ENCODE peak calls at places on chromosomes 5 and 9, in six cellular contexts. One of them, this sample, is unnamed.

GRCh38 chr5:108762660-108763059 is 15.0 kb downstream of the FER start:
- DNase-seq in neuronal stem cell: no peak
- DNase-seq in mesenchymal stem cell: no peak
- DNase-seq in IMR-90: no peak
- DNase-seq in trophoblast cell: no peak
- DNase-seq in H1: no peak
- DNase-seq in this sample: no peak

GRCh38 chr5:39992617-39993203 is 567.9 kb upstream of the DAB2 start:
- DNase-seq in neuronal stem cell: no peak
- DNase-seq in mesenchymal stem cell: no peak
- DNase-seq in IMR-90: no peak
- DNase-seq in trophoblast cell: no peak
- DNase-seq in H1: no peak
- DNase-seq in this sample: no peak

GRCh38 chr5:95110112-95110511 is 174.8 kb downstream of the MCTP1 start:
- DNase-seq in neuronal stem cell: no peak
- DNase-seq in mesenchymal stem cell: no peak
- DNase-seq in IMR-90: no peak
- DNase-seq in trophoblast cell: no peak
- DNase-seq in H1: no peak
- DNase-seq in this sample: no peak

GRCh38 chr5:106699198-106699597 is 971.5 kb downstream of the EFNA5 start:
- DNase-seq in neuronal stem cell: no peak
- DNase-seq in mesenchymal stem cell: no peak
- DNase-seq in IMR-90: no peak
- DNase-seq in trophoblast cell: no peak
- DNase-seq in H1: peak
- DNase-seq in this sample: peak

GRCh38 chr9:31272456-31273295 is 1111.8 kb upstream of the ACO1 start:
- DNase-seq in neuronal stem cell: no peak
- DNase-seq in mesenchymal stem cell: no peak
- DNase-seq in IMR-90: no peak
- DNase-seq in trophoblast cell: peak
- DNase-seq in H1: no peak
- DNase-seq in this sample: no peak

GRCh38 chr5:61652916-61653315 is 320.9 kb downstream of the ZSWIM6 start:
- DNase-seq in neuronal stem cell: no peak
- DNase-seq in mesenchymal stem cell: no peak
- DNase-seq in IMR-90: no peak
- DNase-seq in trophoblast cell: no peak
- DNase-seq in H1: no peak
- DNase-seq in this sample: no peak

GRCh38 chr5:150206780-150207115 is 16.9 kb downstream of the SLC6A7 start:
- DNase-seq in neuronal stem cell: no peak
- DNase-seq in mesenchymal stem cell: no peak
- DNase-seq in IMR-90: no peak
- DNase-seq in trophoblast cell: no peak
- DNase-seq in H1: no peak
- DNase-seq in this sample: no peak

GRCh38 chr5:24621809-24622208 is 23.0 kb downstream of the CDH10 start:
- DNase-seq in neuronal stem cell: no peak
- DNase-seq in mesenchymal stem cell: peak
- DNase-seq in IMR-90: no peak
- DNase-seq in trophoblast cell: no peak
- DNase-seq in H1: no peak
- DNase-seq in this sample: no peak

GRCh38 chr9:131727184-131727785 is 12.6 kb downstream of the RAPGEF1 start:
- DNase-seq in neuronal stem cell: no peak
- DNase-seq in mesenchymal stem cell: peak
- DNase-seq in IMR-90: peak
- DNase-seq in trophoblast cell: peak
- DNase-seq in H1: no peak
- DNase-seq in this sample: no peak

GRCh38 chr9:126690431-126691051 is 76.8 kb downstream of the LMX1B start:
- DNase-seq in neuronal stem cell: no peak
- DNase-seq in mesenchymal stem cell: peak
- DNase-seq in IMR-90: no peak
- DNase-seq in trophoblast cell: peak
- DNase-seq in H1: no peak
- DNase-seq in this sample: peak

GRCh38 chr5:144812770-144813169 is 642.1 kb downstream of the KCTD16 start:
- DNase-seq in neuronal stem cell: no peak
- DNase-seq in mesenchymal stem cell: peak
- DNase-seq in IMR-90: peak
- DNase-seq in trophoblast cell: peak
- DNase-seq in H1: no peak
- DNase-seq in this sample: no peak

GRCh38 chr5:77355751-77356150 is 136.4 kb downstream of the WDR41 start:
- DNase-seq in neuronal stem cell: no peak
- DNase-seq in mesenchymal stem cell: no peak
- DNase-seq in IMR-90: no peak
- DNase-seq in trophoblast cell: no peak
- DNase-seq in H1: no peak
- DNase-seq in this sample: no peak

GRCh38 chr9:85027870-85028269 is 358.3 kb downstream of the NTRK2 start:
- DNase-seq in neuronal stem cell: no peak
- DNase-seq in mesenchymal stem cell: no peak
- DNase-seq in IMR-90: no peak
- DNase-seq in trophoblast cell: peak
- DNase-seq in H1: no peak
- DNase-seq in this sample: no peak

GRCh38 chr5:84480873-84481637 is 96.4 kb upstream of the EDIL3 start:
- DNase-seq in neuronal stem cell: no peak
- DNase-seq in mesenchymal stem cell: no peak
- DNase-seq in IMR-90: no peak
- DNase-seq in trophoblast cell: no peak
- DNase-seq in H1: peak
- DNase-seq in this sample: peak

GRCh38 chr9:122393284-122393983 is 22.6 kb downstream of the PTGS1 start:
- DNase-seq in neuronal stem cell: no peak
- DNase-seq in mesenchymal stem cell: no peak
- DNase-seq in IMR-90: no peak
- DNase-seq in trophoblast cell: no peak
- DNase-seq in H1: no peak
- DNase-seq in this sample: no peak
- H4K91ac ChIP-seq in neuronal stem cell: no peak
- H4K91ac ChIP-seq in mesenchymal stem cell: no peak
- H4K91ac ChIP-seq in IMR-90: peak
- H4K91ac ChIP-seq in trophoblast cell: no peak
- H4K91ac ChIP-seq in H1: no peak
- H4K91ac ChIP-seq in this sample: no peak

GRCh38 chr5:142295084-142295758 is 29.6 kb downstream of the SPRY4 start:
- DNase-seq in neuronal stem cell: no peak
- DNase-seq in mesenchymal stem cell: peak
- DNase-seq in IMR-90: peak
- DNase-seq in trophoblast cell: peak
- DNase-seq in H1: no peak
- DNase-seq in this sample: peak

GRCh38 chr5:142292808-142293207 is 32.0 kb downstream of the SPRY4 start:
- DNase-seq in neuronal stem cell: no peak
- DNase-seq in mesenchymal stem cell: no peak
- DNase-seq in IMR-90: no peak
- DNase-seq in trophoblast cell: no peak
- DNase-seq in H1: no peak
- DNase-seq in this sample: no peak

GRCh38 chr5:142292249-142292648 is 32.6 kb downstream of the SPRY4 start:
- DNase-seq in neuronal stem cell: no peak
- DNase-seq in mesenchymal stem cell: no peak
- DNase-seq in IMR-90: no peak
- DNase-seq in trophoblast cell: no peak
- DNase-seq in H1: no peak
- DNase-seq in this sample: no peak

GRCh38 chr5:142295960-142296860 is 28.6 kb downstream of the SPRY4 start:
- DNase-seq in neuronal stem cell: no peak
- DNase-seq in mesenchymal stem cell: no peak
- DNase-seq in IMR-90: no peak
- DNase-seq in trophoblast cell: no peak
- DNase-seq in H1: no peak
- DNase-seq in this sample: no peak

GRCh38 chr5:142293486-142293885 is 31.3 kb downstream of the SPRY4 start:
- DNase-seq in neuronal stem cell: no peak
- DNase-seq in mesenchymal stem cell: no peak
- DNase-seq in IMR-90: peak
- DNase-seq in trophoblast cell: no peak
- DNase-seq in H1: no peak
- DNase-seq in this sample: no peak
- H2AK5ac ChIP-seq in neuronal stem cell: no peak
- H2AK5ac ChIP-seq in mesenchymal stem cell: peak
- H2AK5ac ChIP-seq in IMR-90: peak
- H2AK5ac ChIP-seq in trophoblast cell: no peak
- H2AK5ac ChIP-seq in H1: no peak
- H2AK5ac ChIP-seq in this sample: no peak

GRCh38 chr5:58898538-58898937 is 315.7 kb downstream of the RAB3C start:
- DNase-seq in neuronal stem cell: no peak
- DNase-seq in mesenchymal stem cell: no peak
- DNase-seq in IMR-90: no peak
- DNase-seq in trophoblast cell: no peak
- DNase-seq in H1: no peak
- DNase-seq in this sample: no peak

GRCh38 chr5:58902765-58903164 is 319.9 kb downstream of the RAB3C start:
- DNase-seq in neuronal stem cell: no peak
- DNase-seq in mesenchymal stem cell: no peak
- DNase-seq in IMR-90: no peak
- DNase-seq in trophoblast cell: no peak
- DNase-seq in H1: no peak
- DNase-seq in this sample: no peak

GRCh38 chr5:58898006-58898405 is 315.1 kb downstream of the RAB3C start:
- DNase-seq in neuronal stem cell: no peak
- DNase-seq in mesenchymal stem cell: no peak
- DNase-seq in IMR-90: no peak
- DNase-seq in trophoblast cell: peak
- DNase-seq in H1: no peak
- DNase-seq in this sample: no peak

GRCh38 chr5:58902305-58902704 is 319.4 kb downstream of the RAB3C start:
- DNase-seq in neuronal stem cell: no peak
- DNase-seq in mesenchymal stem cell: no peak
- DNase-seq in IMR-90: no peak
- DNase-seq in trophoblast cell: no peak
- DNase-seq in H1: no peak
- DNase-seq in this sample: no peak

GRCh38 chr5:58901271-58901670 is 318.4 kb downstream of the RAB3C start:
- DNase-seq in neuronal stem cell: no peak
- DNase-seq in mesenchymal stem cell: no peak
- DNase-seq in IMR-90: no peak
- DNase-seq in trophoblast cell: no peak
- DNase-seq in H1: no peak
- DNase-seq in this sample: no peak
- H2BK120ac ChIP-seq in neuronal stem cell: no peak
- H2BK120ac ChIP-seq in mesenchymal stem cell: no peak
- H2BK120ac ChIP-seq in IMR-90: no peak
- H2BK120ac ChIP-seq in trophoblast cell: no peak
- H2BK120ac ChIP-seq in H1: no peak
- H2BK120ac ChIP-seq in this sample: no peak

GRCh38 chr9:106156462-106156861 is 462.1 kb downstream of the TMEM38B start:
- DNase-seq in neuronal stem cell: no peak
- DNase-seq in mesenchymal stem cell: no peak
- DNase-seq in IMR-90: no peak
- DNase-seq in trophoblast cell: no peak
- DNase-seq in H1: no peak
- DNase-seq in this sample: no peak
- H4K91ac ChIP-seq in neuronal stem cell: no peak
- H4K91ac ChIP-seq in mesenchymal stem cell: no peak
- H4K91ac ChIP-seq in IMR-90: no peak
- H4K91ac ChIP-seq in trophoblast cell: no peak
- H4K91ac ChIP-seq in H1: no peak
- H4K91ac ChIP-seq in this sample: no peak

DNA sequence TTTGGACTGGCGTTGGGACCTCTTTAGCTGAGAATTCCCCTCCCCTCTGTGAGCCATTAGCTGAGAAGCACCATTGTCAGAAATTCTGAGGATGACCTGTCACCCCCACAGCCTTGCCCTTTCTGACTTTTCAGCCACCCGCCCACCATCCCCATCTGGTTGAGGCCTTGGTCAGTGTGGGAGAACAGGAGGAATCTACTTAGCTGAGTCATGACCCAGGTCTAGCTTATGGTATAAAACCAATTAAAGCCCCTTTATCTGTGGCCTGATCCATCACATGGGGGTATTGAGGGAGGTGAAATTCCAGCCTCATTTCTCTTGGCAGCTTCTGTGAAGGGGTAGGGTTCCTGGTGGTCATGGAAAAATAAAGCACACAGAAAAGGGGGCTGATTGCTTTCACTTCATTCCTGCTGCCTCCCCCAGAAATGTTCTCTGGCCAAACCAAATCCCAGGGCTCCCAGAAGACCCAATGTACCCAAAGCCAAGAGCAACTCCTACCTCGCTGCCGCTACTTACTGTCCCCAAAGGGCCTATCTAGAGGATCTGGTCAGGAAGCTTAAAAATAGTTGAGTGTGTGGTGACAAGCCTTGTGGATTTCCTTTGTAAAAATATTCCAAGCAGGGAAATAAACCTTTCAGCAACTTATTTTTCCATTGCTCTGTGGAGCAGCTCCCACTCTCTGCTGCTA is 174.8 kb upstream of the TNC start:
- DNase-seq in neuronal stem cell: peak
- DNase-seq in mesenchymal stem cell: peak
- DNase-seq in IMR-90: peak
- DNase-seq in trophoblast cell: no peak
- DNase-seq in H1: no peak
- DNase-seq in this sample: no peak
- H2AK5ac ChIP-seq in neuronal stem cell: no peak
- H2AK5ac ChIP-seq in mesenchymal stem cell: no peak
- H2AK5ac ChIP-seq in IMR-90: no peak
- H2AK5ac ChIP-seq in trophoblast cell: no peak
- H2AK5ac ChIP-seq in H1: no peak
- H2AK5ac ChIP-seq in this sample: no peak

GRCh38 chr5:126056362-126056761 is 366.8 kb upstream of the GRAMD2B start:
- DNase-seq in neuronal stem cell: no peak
- DNase-seq in mesenchymal stem cell: no peak
- DNase-seq in IMR-90: no peak
- DNase-seq in trophoblast cell: no peak
- DNase-seq in H1: no peak
- DNase-seq in this sample: no peak
- H2BK120ac ChIP-seq in neuronal stem cell: no peak
- H2BK120ac ChIP-seq in mesenchymal stem cell: no peak
- H2BK120ac ChIP-seq in IMR-90: no peak
- H2BK120ac ChIP-seq in trophoblast cell: no peak
- H2BK120ac ChIP-seq in H1: peak
- H2BK120ac ChIP-seq in this sample: no peak

GRCh38 chr9:135573124-135573523 is 11.6 kb downstream of the PAEP start:
- DNase-seq in neuronal stem cell: no peak
- DNase-seq in mesenchymal stem cell: no peak
- DNase-seq in IMR-90: no peak
- DNase-seq in trophoblast cell: no peak
- DNase-seq in H1: no peak
- DNase-seq in this sample: no peak
- H4K91ac ChIP-seq in neuronal stem cell: no peak
- H4K91ac ChIP-seq in mesenchymal stem cell: no peak
- H4K91ac ChIP-seq in IMR-90: no peak
- H4K91ac ChIP-seq in trophoblast cell: no peak
- H4K91ac ChIP-seq in H1: no peak
- H4K91ac ChIP-seq in this sample: no peak

DNA sequence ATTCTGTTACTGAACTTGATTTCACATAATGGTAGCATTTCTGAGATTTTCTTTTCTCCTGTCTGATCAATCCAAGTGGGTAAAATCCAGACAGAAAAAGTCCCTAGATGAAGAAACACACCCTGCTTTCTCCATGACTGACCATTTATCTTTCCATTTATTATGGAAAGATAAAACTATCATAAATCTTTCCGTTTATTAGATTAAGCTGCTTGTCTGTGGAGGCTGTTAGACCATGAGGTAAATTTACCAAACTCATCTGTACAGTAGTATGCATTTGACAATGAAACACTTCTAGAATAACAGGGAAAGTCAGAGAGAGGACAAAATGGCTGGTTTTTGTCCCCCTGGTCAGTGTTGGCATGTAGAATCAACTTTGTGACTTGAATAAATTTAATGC is 491.2 kb upstream of the SEMA6A start:
- DNase-seq in neuronal stem cell: no peak
- DNase-seq in mesenchymal stem cell: no peak
- DNase-seq in IMR-90: no peak
- DNase-seq in trophoblast cell: no peak
- DNase-seq in H1: no peak
- DNase-seq in this sample: no peak
- H2AK5ac ChIP-seq in neuronal stem cell: no peak
- H2AK5ac ChIP-seq in mesenchymal stem cell: no peak
- H2AK5ac ChIP-seq in IMR-90: no peak
- H2AK5ac ChIP-seq in trophoblast cell: no peak
- H2AK5ac ChIP-seq in H1: no peak
- H2AK5ac ChIP-seq in this sample: no peak

This sample was measured in H9.